ENCODE peak calls at places on chromosome 7, in nine cellular contexts. One of them, this sample, is unnamed.

GRCh38 chr7:100933735-100934134 is 15.6 kb upstream of the MUC3A start:
- DNase-seq in cardiac muscle cell: no peak
- DNase-seq in HepG2: no peak
- DNase-seq in CD8-positive, alpha-beta T cell: no peak
- DNase-seq in GM12865: no peak
- DNase-seq in bronchial epithelial cell: no peak
- DNase-seq in heart right ventricle: no peak
- DNase-seq in HCT116: no peak
- DNase-seq in astrocyte: no peak
- DNase-seq in this sample: no peak

GRCh38 chr7:6165521-6166325 is 106.7 kb downstream of the CYTH3 start:
- DNase-seq in CD8-positive, alpha-beta T cell: no peak
- DNase-seq in GM12865: no peak
- DNase-seq in astrocyte: no peak
- DNase-seq in HepG2: no peak
- DNase-seq in HCT116: no peak
- DNase-seq in bronchial epithelial cell: no peak
- DNase-seq in heart right ventricle: no peak
- DNase-seq in cardiac muscle cell: no peak
- DNase-seq in this sample: no peak

GRCh38 chr7:130500463-130500862 is 8.6 kb downstream of the MEST start:
- DNase-seq in CD8-positive, alpha-beta T cell: no peak
- DNase-seq in bronchial epithelial cell: no peak
- DNase-seq in astrocyte: no peak
- DNase-seq in cardiac muscle cell: no peak
- DNase-seq in GM12865: no peak
- DNase-seq in HepG2: no peak
- DNase-seq in heart right ventricle: no peak
- DNase-seq in HCT116: no peak
- DNase-seq in this sample: no peak

GRCh38 chr7:97269741-97270140 is 152.2 kb downstream of the SDHAF3 start:
- DNase-seq in bronchial epithelial cell: no peak
- DNase-seq in HCT116: no peak
- DNase-seq in heart right ventricle: no peak
- DNase-seq in cardiac muscle cell: no peak
- DNase-seq in GM12865: no peak
- DNase-seq in CD8-positive, alpha-beta T cell: no peak
- DNase-seq in HepG2: no peak
- DNase-seq in astrocyte: no peak
- DNase-seq in this sample: peak

GRCh38 chr7:5420841-5421625 is 2.6 kb downstream of the TNRC18 start:
- DNase-seq in astrocyte: no peak
- DNase-seq in CD8-positive, alpha-beta T cell: no peak
- DNase-seq in bronchial epithelial cell: no peak
- DNase-seq in HepG2: no peak
- DNase-seq in cardiac muscle cell: no peak
- DNase-seq in HCT116: no peak
- DNase-seq in GM12865: no peak
- DNase-seq in heart right ventricle: peak
- DNase-seq in this sample: peak

GRCh38 chr7:80859272-80859970 is 59.4 kb downstream of the SEMA3C start:
- DNase-seq in cardiac muscle cell: peak
- DNase-seq in GM12865: no peak
- DNase-seq in HepG2: no peak
- DNase-seq in HCT116: no peak
- DNase-seq in CD8-positive, alpha-beta T cell: no peak
- DNase-seq in astrocyte: no peak
- DNase-seq in bronchial epithelial cell: no peak
- DNase-seq in heart right ventricle: no peak
- DNase-seq in this sample: peak

GRCh38 chr7:106603300-106603699 is 57.7 kb downstream of the CCDC71L start:
- DNase-seq in HCT116: no peak
- DNase-seq in CD8-positive, alpha-beta T cell: no peak
- DNase-seq in bronchial epithelial cell: no peak
- DNase-seq in heart right ventricle: no peak
- DNase-seq in HepG2: no peak
- DNase-seq in GM12865: no peak
- DNase-seq in cardiac muscle cell: no peak
- DNase-seq in astrocyte: no peak
- DNase-seq in this sample: no peak

GRCh38 chr7:94452257-94452656 is 57.4 kb upstream of the CASD1 start:
- DNase-seq in heart right ventricle: no peak
- DNase-seq in bronchial epithelial cell: no peak
- DNase-seq in HCT116: no peak
- DNase-seq in astrocyte: no peak
- DNase-seq in CD8-positive, alpha-beta T cell: no peak
- DNase-seq in HepG2: no peak
- DNase-seq in GM12865: no peak
- DNase-seq in cardiac muscle cell: no peak
- DNase-seq in this sample: no peak

GRCh38 chr7:55887786-55888185 is 530 bp downstream of the ZNF713 start:
- DNase-seq in astrocyte: no peak
- DNase-seq in heart right ventricle: no peak
- DNase-seq in HCT116: no peak
- DNase-seq in GM12865: no peak
- DNase-seq in bronchial epithelial cell: peak
- DNase-seq in HepG2: no peak
- DNase-seq in CD8-positive, alpha-beta T cell: no peak
- DNase-seq in cardiac muscle cell: no peak
- DNase-seq in this sample: no peak

GRCh38 chr7:150996289-150997074 is 5.7 kb downstream of the NOS3 start:
- DNase-seq in HCT116: no peak
- DNase-seq in CD8-positive, alpha-beta T cell: no peak
- DNase-seq in astrocyte: no peak
- DNase-seq in bronchial epithelial cell: no peak
- DNase-seq in heart right ventricle: no peak
- DNase-seq in HepG2: no peak
- DNase-seq in cardiac muscle cell: no peak
- DNase-seq in GM12865: no peak
- DNase-seq in this sample: no peak

GRCh38 chr7:137626469-137627067 is 220.2 kb downstream of the DGKI start:
- DNase-seq in astrocyte: peak
- DNase-seq in CD8-positive, alpha-beta T cell: peak
- DNase-seq in HepG2: peak
- DNase-seq in bronchial epithelial cell: peak
- DNase-seq in cardiac muscle cell: peak
- DNase-seq in GM12865: peak
- DNase-seq in HCT116: peak
- DNase-seq in heart right ventricle: no peak
- DNase-seq in this sample: peak

GRCh38 chr7:72015106-72015505 is 397.0 kb downstream of the CALN1 start:
- DNase-seq in cardiac muscle cell: no peak
- DNase-seq in bronchial epithelial cell: no peak
- DNase-seq in astrocyte: no peak
- DNase-seq in GM12865: no peak
- DNase-seq in heart right ventricle: no peak
- DNase-seq in HCT116: no peak
- DNase-seq in CD8-positive, alpha-beta T cell: no peak
- DNase-seq in HepG2: no peak
- DNase-seq in this sample: no peak

GRCh38 chr7:107660381-107661080 is at the start of gene SLC26A4:
- DNase-seq in GM12865: peak
- DNase-seq in CD8-positive, alpha-beta T cell: no peak
- DNase-seq in heart right ventricle: peak
- DNase-seq in astrocyte: no peak
- DNase-seq in HepG2: no peak
- DNase-seq in HCT116: no peak
- DNase-seq in bronchial epithelial cell: no peak
- DNase-seq in cardiac muscle cell: peak
- DNase-seq in this sample: no peak

GRCh38 chr7:69588773-69589172 is 9.5 kb upstream of the AUTS2 start:
- DNase-seq in cardiac muscle cell: no peak
- DNase-seq in HepG2: no peak
- DNase-seq in GM12865: no peak
- DNase-seq in HCT116: no peak
- DNase-seq in astrocyte: no peak
- DNase-seq in bronchial epithelial cell: no peak
- DNase-seq in CD8-positive, alpha-beta T cell: no peak
- DNase-seq in heart right ventricle: no peak
- DNase-seq in this sample: no peak

GRCh38 chr7:124590814-124591213 is 174.8 kb downstream of the GPR37 start:
- DNase-seq in CD8-positive, alpha-beta T cell: no peak
- DNase-seq in astrocyte: no peak
- DNase-seq in cardiac muscle cell: no peak
- DNase-seq in bronchial epithelial cell: no peak
- DNase-seq in heart right ventricle: no peak
- DNase-seq in HCT116: no peak
- DNase-seq in HepG2: no peak
- DNase-seq in GM12865: no peak
- DNase-seq in this sample: no peak

GRCh38 chr7:151810434-151811232 is 66.3 kb downstream of the PRKAG2 start:
- DNase-seq in GM12865: no peak
- DNase-seq in astrocyte: no peak
- DNase-seq in HCT116: no peak
- DNase-seq in CD8-positive, alpha-beta T cell: no peak
- DNase-seq in heart right ventricle: no peak
- DNase-seq in HepG2: no peak
- DNase-seq in cardiac muscle cell: no peak
- DNase-seq in bronchial epithelial cell: no peak
- DNase-seq in this sample: no peak

GRCh38 chr7:45638916-45639315 is 64.7 kb downstream of the ADCY1 start:
- DNase-seq in GM12865: no peak
- DNase-seq in HCT116: no peak
- DNase-seq in bronchial epithelial cell: no peak
- DNase-seq in cardiac muscle cell: no peak
- DNase-seq in CD8-positive, alpha-beta T cell: no peak
- DNase-seq in astrocyte: no peak
- DNase-seq in HepG2: peak
- DNase-seq in heart right ventricle: no peak
- DNase-seq in this sample: no peak

GRCh38 chr7:112745635-112746034 is 44.6 kb downstream of the TMEM168 start:
- DNase-seq in HCT116: no peak
- DNase-seq in astrocyte: no peak
- DNase-seq in HepG2: no peak
- DNase-seq in heart right ventricle: no peak
- DNase-seq in CD8-positive, alpha-beta T cell: no peak
- DNase-seq in cardiac muscle cell: no peak
- DNase-seq in bronchial epithelial cell: no peak
- DNase-seq in GM12865: no peak
- DNase-seq in this sample: no peak

DNA sequence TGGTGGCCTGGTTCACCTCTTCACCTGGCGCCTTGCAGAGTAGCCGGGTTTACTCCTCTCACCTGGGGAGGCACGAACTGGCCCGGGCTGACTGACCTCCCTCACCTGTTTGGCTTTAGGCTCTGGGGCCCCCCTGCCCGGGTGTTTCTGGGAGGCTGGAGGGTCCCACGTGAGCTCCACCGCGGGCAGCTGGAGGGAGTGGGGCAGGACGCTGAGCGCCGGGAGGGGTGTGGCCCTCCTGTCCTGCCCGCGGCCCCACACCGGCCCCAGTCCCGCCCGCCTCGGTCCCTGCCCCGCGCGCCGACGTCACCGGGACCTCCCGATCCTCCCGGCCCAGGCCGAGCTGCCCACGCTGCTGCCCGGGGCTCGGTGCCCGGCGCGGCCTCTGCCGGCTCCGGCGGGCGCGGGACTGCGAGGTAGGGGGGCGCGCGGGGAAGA is at the start of gene AMZ1:
- DNase-seq in astrocyte: no peak
- DNase-seq in heart right ventricle: no peak
- DNase-seq in CD8-positive, alpha-beta T cell: no peak
- DNase-seq in bronchial epithelial cell: no peak
- DNase-seq in HCT116: no peak
- DNase-seq in HepG2: no peak
- DNase-seq in cardiac muscle cell: no peak
- DNase-seq in GM12865: no peak
- DNase-seq in this sample: no peak
- TF ChIP-seq CTCF in astrocyte: no peak
- TF ChIP-seq CTCF in heart right ventricle: no peak
- TF ChIP-seq CTCF in CD8-positive, alpha-beta T cell: no peak
- TF ChIP-seq CTCF in bronchial epithelial cell: no peak
- TF ChIP-seq CTCF in HCT116: no peak
- TF ChIP-seq CTCF in HepG2: no peak
- TF ChIP-seq CTCF in cardiac muscle cell: no peak
- TF ChIP-seq CTCF in GM12865: no peak
- TF ChIP-seq CTCF in this sample: no peak

DNA sequence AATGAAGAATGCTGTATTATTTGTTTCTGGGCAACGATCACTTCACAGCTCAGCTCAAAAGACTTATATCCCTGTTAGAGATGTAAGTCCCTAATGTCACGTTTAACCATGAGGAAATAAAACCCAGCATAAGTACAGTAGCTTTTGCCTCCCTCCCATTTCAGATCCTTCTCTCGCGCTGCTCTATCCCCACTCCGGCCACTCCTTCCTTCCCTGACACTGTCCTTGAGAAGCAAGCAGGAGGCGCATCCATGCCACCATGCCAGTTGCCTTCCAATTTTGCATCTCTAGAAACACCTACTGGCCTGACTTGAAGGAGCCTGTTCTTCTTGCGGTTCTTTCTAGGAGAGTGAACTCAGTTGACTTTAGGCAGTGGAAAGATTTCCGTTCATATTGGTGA is 1.2 kb downstream of the FAM180A start:
- DNase-seq in cardiac muscle cell: no peak
- DNase-seq in GM12865: no peak
- DNase-seq in astrocyte: no peak
- DNase-seq in bronchial epithelial cell: no peak
- DNase-seq in heart right ventricle: no peak
- DNase-seq in HepG2: no peak
- DNase-seq in CD8-positive, alpha-beta T cell: no peak
- DNase-seq in HCT116: no peak
- DNase-seq in this sample: no peak
- H3K4me3 ChIP-seq in cardiac muscle cell: no peak
- H3K4me3 ChIP-seq in GM12865: no peak
- H3K4me3 ChIP-seq in astrocyte: no peak
- H3K4me3 ChIP-seq in bronchial epithelial cell: no peak
- H3K4me3 ChIP-seq in heart right ventricle: peak
- H3K4me3 ChIP-seq in HepG2: no peak
- H3K4me3 ChIP-seq in CD8-positive, alpha-beta T cell: no peak
- H3K4me3 ChIP-seq in HCT116: no peak
- H3K4me3 ChIP-seq in this sample: no peak

DNA sequence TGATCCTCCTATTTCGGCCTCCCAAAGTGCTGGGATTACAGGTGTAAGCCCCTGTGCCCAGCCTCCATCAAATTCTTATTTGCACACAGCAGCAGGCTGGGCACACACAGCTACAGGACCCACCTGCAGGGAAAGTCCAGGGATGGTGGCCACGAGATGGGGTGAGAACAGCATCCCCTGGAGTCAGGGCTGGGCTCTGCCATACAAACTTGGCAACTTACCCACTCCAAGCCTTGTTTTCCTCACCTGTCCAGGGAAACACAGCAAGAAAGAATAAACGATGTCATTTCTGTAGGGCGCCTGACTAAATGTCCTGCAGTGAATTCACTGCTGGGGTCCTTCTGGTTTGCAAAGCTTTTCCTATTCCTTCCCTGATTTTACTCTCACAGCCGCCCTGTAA is 5.5 kb downstream of the MYH16 start:
- DNase-seq in HCT116: no peak
- DNase-seq in cardiac muscle cell: no peak
- DNase-seq in GM12865: no peak
- DNase-seq in astrocyte: no peak
- DNase-seq in bronchial epithelial cell: no peak
- DNase-seq in HepG2: no peak
- DNase-seq in CD8-positive, alpha-beta T cell: no peak
- DNase-seq in heart right ventricle: no peak
- DNase-seq in this sample: no peak
- TF ChIP-seq CTCF in HCT116: no peak
- TF ChIP-seq CTCF in cardiac muscle cell: no peak
- TF ChIP-seq CTCF in GM12865: peak
- TF ChIP-seq CTCF in astrocyte: no peak
- TF ChIP-seq CTCF in bronchial epithelial cell: no peak
- TF ChIP-seq CTCF in HepG2: peak
- TF ChIP-seq CTCF in CD8-positive, alpha-beta T cell: no peak
- TF ChIP-seq CTCF in heart right ventricle: no peak
- TF ChIP-seq CTCF in this sample: peak

GRCh38 chr7:28473567-28474266 is 61.4 kb downstream of the CREB5 start:
- DNase-seq in astrocyte: no peak
- DNase-seq in heart right ventricle: peak
- DNase-seq in CD8-positive, alpha-beta T cell: no peak
- DNase-seq in HepG2: no peak
- DNase-seq in cardiac muscle cell: no peak
- DNase-seq in GM12865: no peak
- DNase-seq in HCT116: no peak
- DNase-seq in bronchial epithelial cell: no peak
- DNase-seq in this sample: no peak
- H3K4me3 ChIP-seq in astrocyte: no peak
- H3K4me3 ChIP-seq in heart right ventricle: no peak
- H3K4me3 ChIP-seq in CD8-positive, alpha-beta T cell: no peak
- H3K4me3 ChIP-seq in HepG2: no peak
- H3K4me3 ChIP-seq in cardiac muscle cell: no peak
- H3K4me3 ChIP-seq in GM12865: no peak
- H3K4me3 ChIP-seq in HCT116: no peak
- H3K4me3 ChIP-seq in bronchial epithelial cell: no peak
- H3K4me3 ChIP-seq in this sample: no peak

This sample was measured in choroid plexus epithelial cell.